ENCODE peak calls at places on chromosomes 5 and 9, in nine cellular contexts. L is sigmoid colon, U is GM12865, C is fibroblast of lung, Z is brain microvascular endothelial cell, F is cardiac muscle cell, D is endothelial cell of umbilical vein, O is DND-41, I is tibial artery. X is an unnamed sample.

GRCh38 chr9:111483419-111483861 is 743 bp downstream of the ECPAS start:
- DNase-seq in C (no peak), Z (no peak), L (no peak), F (peak; percentile 73), U (no peak), I (no peak), O (no peak), D (no peak), X (no peak)

GRCh38 chr9:5510360-5510931 is at the start of gene PDCD1LG2:
- DNase-seq in O (no peak), L (no peak), I (no peak), Z (peak; percentile 56), D (peak; percentile 69), F (no peak), C (peak; percentile 87), U (peak; percentile 78), X (no peak)

GRCh38 chr5:109868737-109869136 is 179.0 kb downstream of the MAN2A1 start:
- DNase-seq in O (no peak), C (peak; percentile 85), Z (peak; percentile 29), L (no peak), F (no peak), I (no peak), D (no peak), U (no peak), X (no peak)

GRCh38 chr9:108182950-108183381 is 672.8 kb downstream of the ACTL7B start:
- DNase-seq in L (no peak), Z (peak; percentile 19), F (no peak), O (no peak), U (peak; percentile 78), C (peak; percentile 85), I (peak; percentile 22), D (peak; percentile 19), X (no peak)

GRCh38 chr9:20594521-20594920 is 27.8 kb downstream of the MLLT3 start:
- DNase-seq in C (peak; percentile 37), D (no peak), U (no peak), I (no peak), F (no peak), L (no peak), Z (no peak), O (no peak), X (no peak)

GRCh38 chr9:115069302-115069701 is 48.7 kb downstream of the TNC start:
- DNase-seq in C (no peak), L (no peak), Z (no peak), I (no peak), D (no peak), O (no peak), F (no peak), U (no peak), X (no peak)

GRCh38 chr5:140926211-140926902 is at the start of gene PCDHAC1:
- DNase-seq in L (peak; percentile 85), F (peak; percentile 96), C (peak; percentile 30), D (peak; percentile 77), U (no peak), O (no peak), Z (peak; percentile 24), I (peak; percentile 72), X (no peak)

GRCh38 chr9:132769895-132770774 is 99.9 kb downstream of the GTF3C4 start:
- DNase-seq in Z (peak; percentile 35), D (peak; percentile 52), U (peak; percentile 84), I (peak; percentile 66), O (peak; percentile 82), L (peak; percentile 76), F (peak; percentile 57), C (peak; percentile 59), X (no peak)

GRCh38 chr5:61637566-61637965 is 305.5 kb downstream of the ZSWIM6 start:
- DNase-seq in U (no peak), O (no peak), I (no peak), Z (no peak), D (no peak), L (no peak), F (no peak), C (no peak), X (peak; percentile 56)

GRCh38 chr9:110192531-110193326 is 15.2 kb downstream of the C9orf152 start:
- DNase-seq in U (peak; percentile 28), I (peak; percentile 54), D (peak; percentile 67), F (no peak), C (peak; percentile 88), Z (peak; percentile 49), L (peak; percentile 76), O (no peak), X (no peak)

GRCh38 chr9:89996717-89997116 is 391.9 kb downstream of the GADD45G start:
- DNase-seq in Z (no peak), O (peak; percentile 12), D (no peak), F (no peak), C (no peak), U (no peak), I (no peak), L (no peak), X (no peak)

GRCh38 chr9:91658513-91659105 is 235.0 kb upstream of the NFIL3 start:
- DNase-seq in U (no peak), C (no peak), Z (no peak), I (no peak), L (no peak), D (no peak), O (no peak), F (no peak), X (no peak)

DNA sequence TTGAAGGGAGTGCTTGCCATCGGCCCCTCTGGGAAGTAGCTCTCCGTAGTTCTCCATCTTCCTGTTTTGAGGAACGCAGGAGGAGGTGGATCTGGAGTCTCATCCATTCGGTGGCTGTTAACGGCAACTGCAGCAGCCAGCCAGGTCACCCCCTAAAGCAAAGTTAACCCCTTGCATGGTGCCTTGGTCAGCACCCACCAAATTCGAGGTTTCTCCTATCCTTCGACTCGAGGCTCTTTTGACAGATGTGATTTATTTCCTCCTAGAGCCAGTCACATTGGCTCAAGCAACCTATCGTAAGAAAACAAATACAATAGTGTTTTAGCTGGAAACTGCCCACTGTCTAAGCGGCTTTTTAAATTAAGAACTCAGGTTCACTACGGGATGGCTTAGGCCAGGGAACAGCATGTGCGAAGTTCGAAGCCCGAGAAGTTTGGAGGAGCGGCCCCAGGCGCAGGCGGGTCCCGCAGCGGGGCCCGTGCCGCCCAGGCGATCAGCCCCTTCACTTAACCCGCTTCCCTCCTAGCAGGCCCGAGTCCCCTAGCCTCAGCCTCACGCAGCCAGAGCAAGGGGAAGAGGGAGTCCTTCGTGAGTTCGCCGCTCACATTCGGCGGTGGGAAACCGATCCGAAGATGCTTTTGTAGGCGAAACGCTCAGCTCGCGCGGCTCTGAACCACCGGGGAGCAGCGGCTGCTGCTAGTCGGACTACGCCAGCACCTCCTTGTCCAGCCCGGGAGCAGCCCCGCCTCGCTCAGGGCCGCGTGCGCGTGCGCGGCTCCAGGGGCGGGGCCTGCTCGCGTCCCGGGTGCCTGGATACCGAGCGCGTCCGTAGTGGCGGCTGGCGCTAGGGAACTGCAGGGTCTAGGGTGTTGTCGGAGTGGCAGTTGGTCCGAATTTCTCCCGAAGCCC is at the start of gene ROPN1L:
- DNase-seq in C (peak; percentile 81), O (peak; percentile 79), F (peak; percentile 91), I (peak; percentile 83), U (peak; percentile 88), L (peak; percentile 91), D (peak; percentile 90), Z (peak; percentile 68), X (no peak)
- TF ChIP-seq CTCF in C (no peak), O (no peak), F (no peak), I (no peak), U (no peak), L (no peak), D (no peak), Z (no peak), X (no peak)

GRCh38 chr5:117131048-117131679 is 556.5 kb upstream of the SEMA6A start:
- DNase-seq in F (no peak), L (no peak), O (no peak), U (peak; percentile 85), I (no peak), C (no peak), D (no peak), Z (no peak), X (no peak)
- H3K4me3 ChIP-seq in F (no peak overlapping the region), L (no peak overlapping the region), O (no peak overlapping the region), U (no peak overlapping the region), I (no peak overlapping the region), C (no peak overlapping the region), D (no peak overlapping the region), Z (no peak overlapping the region), X (no peak overlapping the region)

DNA sequence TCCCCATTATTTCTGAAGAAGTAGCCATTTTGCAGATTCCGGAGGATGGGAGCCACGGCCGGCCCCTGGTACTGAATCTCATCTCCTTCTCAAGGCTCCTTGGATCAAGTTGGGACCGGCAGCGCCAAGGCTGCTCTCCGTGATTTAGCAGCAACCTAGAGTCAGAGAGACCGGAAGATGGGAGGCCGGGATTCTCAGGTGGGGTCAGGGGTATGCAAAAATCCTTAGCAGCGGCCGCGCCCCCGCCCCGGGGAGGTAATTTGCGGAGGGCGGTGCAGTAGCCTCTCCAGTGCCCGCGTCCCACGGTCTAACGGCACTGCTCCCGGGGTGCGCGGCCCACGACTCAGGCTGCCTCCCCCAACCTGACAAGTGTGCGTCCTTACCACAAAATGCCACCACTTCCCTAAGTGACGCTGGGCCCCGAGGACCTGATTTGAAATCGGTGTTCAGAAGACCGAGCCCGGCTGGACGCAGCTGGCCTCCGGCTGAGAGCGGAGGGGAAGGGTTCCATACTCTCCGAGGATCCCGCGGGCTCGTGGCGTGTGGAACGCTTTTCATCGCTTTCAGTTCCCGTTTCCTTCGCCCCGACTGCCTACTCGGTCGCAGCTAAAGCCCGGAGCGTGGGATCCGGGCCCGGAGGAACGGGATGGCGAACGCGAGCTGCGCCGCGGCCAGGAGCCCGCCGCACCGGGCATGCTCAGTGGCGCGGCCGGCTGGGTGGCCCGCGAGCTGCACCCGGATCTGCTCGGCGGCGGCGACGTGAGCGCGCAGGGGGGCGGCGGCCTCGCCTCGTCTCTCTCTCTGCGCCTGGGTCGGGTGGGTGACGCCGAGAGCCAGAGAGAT is at the start of gene SCAMP1:
- DNase-seq in U (peak; percentile 98), C (peak; percentile 90), L (peak; percentile 95), F (peak; percentile 94), I (peak; percentile 88), O (peak; percentile 92), D (peak; percentile 95), Z (peak; percentile 87), X (peak; percentile 80)
- TF ChIP-seq CTCF in U (peak; percentile 37), C (no peak), L (peak; percentile 52), F (peak; percentile 26), I (peak; percentile 48), O (peak; percentile 51), D (peak; percentile 10), Z (peak; percentile 6), X (peak; percentile 44)

GRCh38 chr5:138435943-138436342 is 2.9 kb upstream of the REEP2 start:
- DNase-seq in U (no peak), D (no peak), I (no peak), L (no peak), O (no peak), C (no peak), Z (no peak), F (no peak), X (no peak)

GRCh38 chr5:138440226-138441073 is 1.6 kb downstream of the REEP2 start:
- DNase-seq in C (no peak), O (no peak), F (no peak), I (no peak), Z (no peak), U (no peak), L (no peak), D (no peak), X (no peak)

GRCh38 chr5:138438724-138439536 is at the start of gene REEP2:
- DNase-seq in I (no peak), C (peak; percentile 57), Z (no peak), D (peak; percentile 42), L (no peak), F (peak; percentile 90), U (peak; percentile 68), O (peak; percentile 73), X (no peak)

GRCh38 chr5:138439537-138440225 is 824 bp downstream of the REEP2 start:
- DNase-seq in U (no peak), Z (no peak), F (peak; percentile 20), D (no peak), I (no peak), O (no peak), C (no peak), L (no peak), X (no peak)

GRCh38 chr5:138438003-138438723 is 694 bp upstream of the REEP2 start:
- DNase-seq in I (no peak), Z (no peak), C (no peak), F (no peak), O (no peak), L (no peak), U (no peak), D (no peak), X (no peak)
- H3K4me3 ChIP-seq in I (peak overlapping the region; percentile 53), Z (peak overlapping the region; percentile 45), C (peak overlapping the region; percentile 47), F (peak overlapping the region; percentile 58), O (peak overlapping the region; percentile 79), L (peak overlapping the region; percentile 58), U (peak overlapping the region; percentile 43), D (peak overlapping the region; percentile 54), X (no peak overlapping the region)

X was measured in LNCaP clone FGC.